ENCODE peak calls at places on chromosomes 1 and 21, in seven cellular contexts. U is endothelial cell; S is C1 segment of cervical spinal cord; R is Caco-2; V is activated CD4-positive, alpha-beta memory T cell treated with anti-CD3 and anti-CD28 coated beads, Interleukin-2, amount 10 ng/mL, durations not matched to agents 7 days and 5 days; I is AG08396; D is progenitor cell of endocrine pancreas. C is an unnamed sample.

GRCh38 chr1:114088392-114089299 is 65.0 kb downstream of the SYT6 start:
- DNase-seq in U (no peak), V (no peak), I (no peak), D (no peak), R (no peak), S (no peak), C (no peak)

GRCh38 chr1:22186316-22186715 is 43.4 kb upstream of the WNT4 start:
- DNase-seq in R (no peak), I (no peak), U (no peak), V (no peak), S (no peak), D (no peak), C (no peak)

GRCh38 chr1:91769698-91770232 is 116.2 kb downstream of the TGFBR3 start:
- DNase-seq in U (no peak), V (no peak), S (no peak), D (no peak), R (no peak), I (no peak), C (no peak)

GRCh38 chr1:54547601-54548388 is at the start of gene ACOT11:
- DNase-seq in V (no peak), U (no peak), R (no peak), D (no peak), I (peak), S (no peak), C (peak)

GRCh38 chr1:54836594-54836993 is 35.5 kb upstream of the TTC22 start:
- DNase-seq in V (no peak), I (no peak), S (no peak), R (no peak), D (no peak), U (no peak), C (no peak)

GRCh38 chr1:27940297-27940696 is 5.5 kb downstream of the SMPDL3B start:
- DNase-seq in D (no peak), U (peak), I (no peak), R (peak), V (peak), S (no peak), C (no peak)

GRCh38 chr1:103353391-103353790 is 172.1 kb upstream of the RNPC3 start:
- DNase-seq in V (no peak), S (no peak), I (no peak), D (no peak), U (no peak), R (no peak), C (no peak)

GRCh38 chr1:95023399-95024050 is 49.2 kb downstream of the ALG14 start:
- DNase-seq in R (no peak), U (no peak), D (no peak), I (peak), V (no peak), S (no peak), C (peak)

GRCh38 chr21:46543306-46543705 is 61.6 kb downstream of the S100B start:
- DNase-seq in D (no peak), S (no peak), I (no peak), V (no peak), R (no peak), U (no peak), C (no peak)

GRCh38 chr1:168297019-168297418 is 16.3 kb downstream of the TBX19 start:
- DNase-seq in U (no peak), I (no peak), R (no peak), V (no peak), S (no peak), D (no peak), C (no peak)

GRCh38 chr1:156485984-156486383 is 14.6 kb downstream of the MEF2D start:
- DNase-seq in R (no peak), D (no peak), I (no peak), V (no peak), U (no peak), S (no peak), C (no peak)

GRCh38 chr1:226473325-226473724 is 65.4 kb upstream of the PARP1 start:
- DNase-seq in V (no peak), I (no peak), D (no peak), R (no peak), U (no peak), S (no peak), C (no peak)

GRCh38 chr1:17307329-17307728 is 668 bp upstream of the PADI4 start:
- DNase-seq in V (no peak), U (no peak), I (no peak), S (no peak), R (no peak), D (no peak), C (no peak)

GRCh38 chr21:45613396-45613795 is 30.1 kb upstream of the PCBP3 start:
- DNase-seq in R (no peak), U (no peak), D (no peak), V (no peak), I (no peak), S (no peak), C (no peak)

C was measured in GM04503.